ENCODE peak calls at places on chromosomes 5 and 9, in four cellular contexts. U is aorta; T is spleen; V is CD8-positive, alpha-beta T cell. Y is an unnamed sample.

GRCh38 chr5:78490709-78491485 is 130.5 kb downstream of the SCAMP1 start:
- DNase-seq in U (no peak), T (no peak), V (no peak), Y (no peak)

GRCh38 chr5:157473383-157474370 is 13.7 kb downstream of the NIPAL4 start:
- DNase-seq in U (no peak), T (no peak), V (no peak), Y (no peak)

GRCh38 chr5:96388186-96388585 is 44.9 kb downstream of the PCSK1 start:
- DNase-seq in U (no peak), T (no peak), V (no peak), Y (no peak)

GRCh38 chr9:32783168-32783891 is at the start of gene TMEM215:
- DNase-seq in U (no peak), T (peak), V (no peak), Y (no peak)

GRCh38 chr9:93193978-93194377 is 10.0 kb downstream of the WNK2 start:
- DNase-seq in U (no peak), T (no peak), V (no peak), Y (no peak)

GRCh38 chr9:105355810-105356209 is 92.0 kb upstream of the FSD1L start:
- DNase-seq in U (no peak), T (no peak), V (no peak), Y (no peak)

GRCh38 chr9:89502038-89502601 is 4.2 kb upstream of the SEMA4D start:
- DNase-seq in U (no peak), T (no peak), V (peak), Y (no peak)

GRCh38 chr5:168844566-168845296 is 265.6 kb upstream of the PANK3 start:
- DNase-seq in U (no peak), T (no peak), V (no peak), Y (no peak)

GRCh38 chr9:137956688-137957385 is 79.3 kb downstream of the CACNA1B start:
- DNase-seq in U (no peak), T (no peak), V (no peak), Y (peak)

GRCh38 chr5:109905906-109906305 is 216.2 kb downstream of the MAN2A1 start:
- DNase-seq in U (no peak), T (no peak), V (no peak), Y (no peak)

GRCh38 chr5:173039964-173040363 is 16.2 kb upstream of the CREBRF start:
- DNase-seq in U (no peak), T (no peak), V (no peak), Y (no peak)

GRCh38 chr5:122611401-122611800 is 163.5 kb upstream of the SNX2 start:
- DNase-seq in U (no peak), T (no peak), V (no peak), Y (no peak)

GRCh38 chr5:151155777-151156731 is 1.5 kb downstream of the ANXA6 start:
- DNase-seq in U (no peak), T (peak), V (no peak), Y (no peak)

GRCh38 chr5:153960269-153961215 is 78.2 kb downstream of the FAM114A2 start:
- DNase-seq in U (no peak), T (no peak), V (peak), Y (no peak)

GRCh38 chr9:81737871-81738507 is 48.6 kb upstream of the TLE1 start:
- DNase-seq in U (peak), T (no peak), V (no peak), Y (no peak)

GRCh38 chr5:24385617-24386016 is 259.2 kb downstream of the CDH10 start:
- DNase-seq in U (no peak), T (no peak), V (no peak), Y (no peak)

GRCh38 chr9:19446361-19446861 is 37.6 kb downstream of the ACER2 start:
- DNase-seq in U (no peak), T (no peak), V (no peak), Y (no peak)

GRCh38 chr9:122791872-122792669 is 3.3 kb downstream of the OR5C1 start:
- DNase-seq in U (no peak), T (no peak), V (no peak), Y (no peak)

GRCh38 chr9:115973241-115973640 is 180.3 kb upstream of the PAPPA start:
- DNase-seq in U (no peak), T (no peak), V (no peak), Y (no peak)

GRCh38 chr5:18745988-18746615 is 1111.8 kb downstream of the TAF11L14 start:
- DNase-seq in U (no peak), T (peak), V (peak), Y (no peak)

GRCh38 chr5:15740383-15740782 is 240.4 kb downstream of the FBXL7 start:
- DNase-seq in U (no peak), T (no peak), V (no peak), Y (no peak)

GRCh38 chr5:15737882-15738677 is 238.1 kb downstream of the FBXL7 start:
- DNase-seq in U (no peak), T (no peak), V (no peak), Y (no peak)

GRCh38 chr5:15731686-15732085 is 231.7 kb downstream of the FBXL7 start:
- DNase-seq in U (no peak), T (no peak), V (no peak), Y (no peak)

GRCh38 chr5:15734058-15734457 is 234.1 kb downstream of the FBXL7 start:
- DNase-seq in U (no peak), T (no peak), V (no peak), Y (no peak)

GRCh38 chr5:15737036-15737821 is 237.2 kb downstream of the FBXL7 start:
- DNase-seq in U (no peak), T (no peak), V (no peak), Y (no peak)
- H3K4me3 ChIP-seq in U (no peak), T (no peak), V (no peak), Y (no peak)

GRCh38 chr5:99061299-99061698 is 132.5 kb upstream of the CHD1 start:
- DNase-seq in U (no peak), T (no peak), V (no peak), Y (no peak)
- H3K4me3 ChIP-seq in U (no peak), T (no peak), V (no peak), Y (no peak)

DNA sequence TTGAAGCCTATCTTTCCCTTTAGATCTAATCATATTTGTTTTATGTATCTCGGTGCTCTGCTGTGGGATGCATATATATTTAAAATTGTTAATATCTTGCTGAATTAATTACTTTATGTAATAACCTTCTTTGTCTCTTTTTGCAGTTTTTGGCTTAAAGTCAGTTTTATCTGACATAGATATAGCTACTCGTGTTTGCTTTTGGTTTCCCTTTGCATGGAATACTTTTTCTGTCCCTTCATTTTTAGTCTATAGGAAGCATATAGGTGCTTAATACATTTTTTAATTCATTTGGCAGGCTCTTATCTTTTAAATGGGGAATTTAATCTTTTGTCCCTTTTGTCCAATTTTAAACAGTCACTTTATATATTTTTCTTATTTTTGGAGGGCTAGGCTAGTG is 360.6 kb upstream of the PRR16 start:
- DNase-seq in U (no peak), T (no peak), V (no peak), Y (no peak)
- H3K4me3 ChIP-seq in U (no peak), T (no peak), V (no peak), Y (no peak)

GRCh38 chr9:127835930-127836586 is 18.4 kb downstream of the ENG start:
- DNase-seq in U (peak), T (no peak), V (no peak), Y (no peak)
- H3K4me3 ChIP-seq in U (no peak), T (no peak), V (no peak), Y (no peak)

GRCh38 chr5:14357861-14358260 is 214.7 kb downstream of the TRIO start:
- DNase-seq in U (no peak), T (no peak), V (no peak), Y (no peak)

GRCh38 chr5:14356305-14356704 is 213.2 kb downstream of the TRIO start:
- DNase-seq in U (no peak), T (no peak), V (no peak), Y (no peak)

GRCh38 chr5:14358536-14358935 is 215.4 kb downstream of the TRIO start:
- DNase-seq in U (no peak), T (no peak), V (no peak), Y (no peak)

GRCh38 chr5:14359069-14360043 is 216.2 kb downstream of the TRIO start:
- DNase-seq in U (no peak), T (no peak), V (no peak), Y (no peak)

GRCh38 chr5:14357441-14357840 is 214.3 kb downstream of the TRIO start:
- DNase-seq in U (no peak), T (no peak), V (no peak), Y (peak)
- H3K4me3 ChIP-seq in U (no peak), T (no peak), V (no peak), Y (peak)

GRCh38 chr9:94785211-94786169 is 59.0 kb downstream of the AOPEP start:
- DNase-seq in U (no peak), T (no peak), V (no peak), Y (no peak)
- H3K4me3 ChIP-seq in U (no peak), T (no peak), V (no peak), Y (no peak)

GRCh38 chr5:112709416-112709815 is 28.3 kb upstream of the APC start:
- DNase-seq in U (no peak), T (no peak), V (no peak), Y (no peak)
- H3K4me3 ChIP-seq in U (no peak), T (no peak), V (no peak), Y (peak)

DNA sequence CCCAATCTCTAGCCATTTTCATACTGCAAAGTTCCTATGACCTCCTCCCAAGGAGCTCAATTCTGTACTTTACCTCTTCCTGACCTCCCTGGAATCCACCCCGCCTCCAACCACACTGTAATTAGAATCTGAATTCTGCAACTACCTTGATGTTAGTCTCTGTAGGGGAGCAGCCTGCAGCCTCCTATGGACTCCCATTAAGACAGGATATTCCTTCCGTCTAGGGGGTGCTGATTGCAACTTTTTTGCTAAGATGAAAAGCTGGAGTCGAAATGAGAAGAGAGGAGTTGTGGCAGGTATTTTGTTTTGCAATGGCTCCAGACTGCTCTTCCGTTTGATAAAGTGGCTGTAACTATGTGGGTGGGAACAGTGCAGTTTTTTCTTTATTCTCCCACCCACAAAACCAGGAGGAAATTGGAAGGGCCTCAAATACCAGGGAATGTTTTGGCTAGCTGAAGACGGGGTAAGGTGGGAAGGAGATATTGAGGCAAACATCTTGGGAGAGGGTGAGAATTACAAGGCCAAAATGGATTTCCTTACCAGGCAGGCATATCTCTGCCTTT is 23.8 kb downstream of the ANXA2R start:
- DNase-seq in U (no peak), T (no peak), V (no peak), Y (no peak)
- H3K4me3 ChIP-seq in U (no peak), T (no peak), V (peak), Y (no peak)

GRCh38 chr5:73119492-73120157 is 750 bp upstream of the TMEM171 start:
- DNase-seq in U (no peak), T (peak), V (no peak), Y (no peak)
- H3K4me3 ChIP-seq in U (no peak), T (peak), V (no peak), Y (peak)

Y was measured in dorsolateral prefrontal cortex.